ENCODE peak calls at places on chromosome 9, in nine cellular contexts. E is fibroblast of lung, T is dorsolateral prefrontal cortex, D is mammary epithelial cell, Y is coronary artery, N is stomach, Q is endothelial cell of umbilical vein, J is PC-9, W is IMR-90. G is an unnamed sample.

GRCh38 chr9:81772144-81772543 is 82.8 kb upstream of the TLE1 start:
- DNase-seq in W (peak; percentile 49), N (no peak), Y (no peak), E (no peak), D (no peak), J (no peak), Q (peak; percentile 18), T (no peak), G (no peak)

GRCh38 chr9:106860731-106861584 is 2.0 kb upstream of the ZNF462 start:
- DNase-seq in J (peak; percentile 7), D (peak; percentile 60), Q (peak; percentile 54), T (no peak), Y (peak; percentile 70), N (no peak), E (peak; percentile 56), W (peak; percentile 38), G (no peak)

GRCh38 chr9:36450110-36450732 is 50.2 kb upstream of the RNF38 start:
- DNase-seq in T (no peak), Y (no peak), E (peak; percentile 69), N (no peak), D (peak; percentile 26), Q (peak; percentile 50), W (peak; percentile 57), J (peak; percentile 14), G (no peak)

GRCh38 chr9:101487443-101487855 is 46.2 kb upstream of the RNF20 start:
- DNase-seq in E (no peak), Q (no peak), D (no peak), N (no peak), T (no peak), Y (no peak), J (no peak), W (no peak), G (no peak)

GRCh38 chr9:959914-960313 is 16.5 kb upstream of the DMRT3 start:
- DNase-seq in J (no peak), E (no peak), W (no peak), Y (no peak), T (no peak), D (no peak), N (no peak), Q (no peak), G (no peak)

GRCh38 chr9:89226076-89226475 is 47.5 kb upstream of the SHC3 start:
- DNase-seq in J (no peak), N (no peak), Y (no peak), Q (no peak), D (no peak), E (peak; percentile 18), W (peak; percentile 51), T (no peak), G (no peak)

GRCh38 chr9:91320299-91320698 is 41.4 kb downstream of the AUH start:
- DNase-seq in J (no peak), E (no peak), T (no peak), D (no peak), Q (no peak), W (no peak), N (no peak), Y (no peak), G (no peak)

GRCh38 chr9:137851516-137852217 is 25.9 kb upstream of the CACNA1B start:
- DNase-seq in T (no peak), D (no peak), W (no peak), Y (no peak), N (no peak), J (no peak), Q (no peak), E (no peak), G (no peak)

GRCh38 chr9:137268538-137269201 is 8.9 kb upstream of the TOR4A start:
- DNase-seq in Q (peak; percentile 51), J (no peak), N (no peak), W (no peak), E (no peak), T (no peak), D (no peak), Y (no peak), G (no peak)

GRCh38 chr9:120913673-120914266 is 12.8 kb downstream of the TRAF1 start:
- DNase-seq in W (no peak), D (no peak), J (peak; percentile 22), N (no peak), Y (no peak), Q (no peak), E (no peak), T (no peak), G (no peak)

GRCh38 chr9:128088253-128088945 is 20.4 kb downstream of the SLC25A25 start:
- DNase-seq in Y (no peak), T (no peak), N (no peak), J (no peak), Q (no peak), E (no peak), D (no peak), W (no peak), G (no peak)

GRCh38 chr9:115668506-115668905 is 485.1 kb upstream of the PAPPA start:
- DNase-seq in E (peak; percentile 77), D (peak; percentile 73), N (no peak), Y (no peak), W (peak; percentile 94), Q (no peak), T (no peak), J (no peak), G (no peak)

DNA sequence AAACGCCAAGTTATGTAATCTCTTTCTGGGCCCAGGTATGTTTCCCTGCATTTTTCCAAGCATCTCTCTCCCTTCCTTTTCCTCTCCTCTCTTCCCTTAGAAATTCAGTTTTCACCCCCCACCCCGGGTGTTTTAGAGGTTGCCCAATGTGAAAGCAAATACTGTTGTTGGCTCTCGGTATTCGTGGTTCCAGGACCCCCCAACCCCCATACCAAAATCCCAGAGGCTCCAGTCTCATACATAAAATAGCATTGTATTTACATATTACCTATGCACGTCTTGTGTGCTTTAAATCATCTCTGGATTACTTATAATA is 48.8 kb downstream of the ACER2 start:
- DNase-seq in D (no peak), Q (no peak), E (no peak), J (no peak), N (no peak), T (no peak), W (no peak), Y (no peak), G (no peak)
- TF ChIP-seq CTCF in D (no peak), Q (no peak), E (no peak), J (no peak), N (no peak), T (no peak), W (no peak), Y (no peak), G (no peak)

GRCh38 chr9:77402286-77402685 is 225.0 kb downstream of the VPS13A start:
- DNase-seq in N (no peak), E (peak; percentile 28), T (no peak), D (no peak), J (no peak), Y (no peak), Q (no peak), W (peak; percentile 44), G (no peak)
- H3K4me3 ChIP-seq in N (no peak overlapping the region), E (no peak overlapping the region), T (no peak overlapping the region), D (no peak overlapping the region), J (no peak overlapping the region), Y (no peak overlapping the region), Q (no peak overlapping the region), W (no peak overlapping the region), G (no peak overlapping the region)

DNA sequence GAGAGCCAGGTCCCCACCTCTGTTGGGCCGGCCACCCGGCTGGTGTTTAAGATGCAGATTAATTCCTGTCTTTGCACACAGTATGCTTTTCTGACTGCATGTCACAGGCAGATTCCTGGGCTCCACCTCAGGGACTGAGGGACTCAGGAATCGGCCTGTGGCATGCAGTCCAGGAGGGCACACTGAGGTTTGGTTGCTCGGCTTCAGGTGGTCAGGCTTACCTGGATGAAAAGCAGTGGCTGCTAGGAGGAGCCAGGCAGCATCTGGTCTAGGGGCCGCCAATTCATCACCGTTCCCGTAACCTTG is 1.1 kb downstream of the WDR5 start:
- DNase-seq in J (no peak), E (no peak), T (no peak), Q (no peak), N (no peak), W (no peak), Y (no peak), D (no peak), G (no peak)
- H3K27ac ChIP-seq in J (no peak overlapping the region), E (peak overlapping the region; percentile 80), T (no peak overlapping the region), Q (no peak overlapping the region), N (peak overlapping the region; percentile 98), W (peak overlapping the region; percentile 15), Y (no peak overlapping the region), D (peak overlapping the region; percentile 50), G (peak overlapping the region; percentile 88)

GRCh38 chr9:136151214-136151804 is 32.6 kb upstream of the TMEM250 start:
- DNase-seq in E (no peak), T (no peak), D (no peak), Y (no peak), N (no peak), J (no peak), Q (no peak), W (no peak), G (no peak)
- TF ChIP-seq CTCF in E (no peak), T (no peak), D (no peak), Y (no peak), N (no peak), J (no peak), Q (no peak), W (no peak), G (no peak)

DNA sequence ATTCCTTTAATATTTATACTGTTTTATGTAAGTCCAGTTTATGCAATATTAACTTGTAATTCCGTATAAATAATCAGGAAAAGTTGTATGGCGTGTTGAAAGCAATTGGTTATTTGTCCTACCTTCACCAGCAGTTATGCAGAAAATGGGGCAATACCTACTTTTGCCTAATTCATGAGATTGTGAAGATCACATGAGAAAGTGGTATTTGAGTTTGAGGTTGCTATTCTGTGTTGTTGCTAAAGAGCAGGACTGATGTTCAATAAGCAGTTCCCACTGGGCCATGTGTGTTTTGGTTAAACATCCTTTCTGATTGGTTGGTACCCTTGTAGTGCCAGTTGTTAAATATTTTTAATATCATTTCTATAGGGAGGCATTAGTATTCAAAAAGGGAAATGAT is 3.2 kb downstream of the TGFBR1 start:
- DNase-seq in Y (no peak), D (no peak), E (no peak), T (no peak), Q (no peak), N (no peak), J (no peak), W (no peak), G (no peak)
- H3K4me3 ChIP-seq in Y (no peak overlapping the region), D (no peak overlapping the region), E (no peak overlapping the region), T (no peak overlapping the region), Q (no peak overlapping the region), N (no peak overlapping the region), J (no peak overlapping the region), W (peak overlapping the region; percentile 4), G (no peak overlapping the region)

GRCh38 chr9:96574931-96575351 is 44.7 kb downstream of the CDC14B start:
- DNase-seq in D (no peak), Y (no peak), T (no peak), W (no peak), Q (no peak), N (no peak), E (peak; percentile 14), J (no peak), G (no peak)

GRCh38 chr9:96574455-96574854 is 45.2 kb downstream of the CDC14B start:
- DNase-seq in E (peak; percentile 50), T (no peak), J (no peak), W (no peak), Y (no peak), Q (no peak), D (no peak), N (no peak), G (no peak)
- H3K27ac ChIP-seq in E (no peak overlapping the region), T (no peak overlapping the region), J (no peak overlapping the region), W (no peak overlapping the region), Y (no peak overlapping the region), Q (no peak overlapping the region), D (no peak overlapping the region), N (no peak overlapping the region), G (no peak overlapping the region)